ENCODE peak calls at places on chromosomes 5 and 9, in four cellular contexts. E is H9, F is IMR-90, G is trophoblast cell. D is an unnamed sample.
A peak's percentile ranks its signal among the peaks of the same experiment; 100 is the strongest.

GRCh38 chr9:82680179-82680935 is 382.6 kb downstream of the RASEF start:
- DNase-seq in E (no peak), F (no peak), G (no peak), D (no peak)

GRCh38 chr9:127022913-127023665 is 99.3 kb downstream of the ANGPTL2 start:
- DNase-seq in E (no peak), F (no peak), G (no peak), D (no peak)

GRCh38 chr5:142000709-142001484 is 11.9 kb downstream of the GNPDA1 start:
- DNase-seq in E (no peak), F (no peak), G (no peak), D (peak; percentile 69)

GRCh38 chr9:3467593-3468219 is 58.1 kb downstream of the RFX3 start:
- DNase-seq in E (peak; percentile 64), F (peak; percentile 72), G (peak; percentile 44), D (peak; percentile 84)

GRCh38 chr5:37189355-37189754 is 59.8 kb downstream of the CPLANE1 start:
- DNase-seq in E (no peak), F (peak; percentile 33), G (no peak), D (no peak)

GRCh38 chr9:129826759-129827158 is 2.8 kb upstream of the TOR1A start:
- DNase-seq in E (no peak), F (no peak), G (no peak), D (no peak)

GRCh38 chr5:138927979-138928378 is 52.8 kb upstream of the LRRTM2 start:
- DNase-seq in E (no peak), F (peak; percentile 23), G (no peak), D (no peak)

GRCh38 chr5:171143171-171143570 is 165.9 kb upstream of the TLX3 start:
- DNase-seq in E (no peak), F (no peak), G (no peak), D (no peak)

GRCh38 chr5:8842906-8843590 is 702.8 kb downstream of the SEMA5A start:
- DNase-seq in E (no peak), F (peak; percentile 60), G (no peak), D (peak; percentile 18)

GRCh38 chr5:82164957-82165698 is 113.0 kb downstream of the RPS23 start:
- DNase-seq in E (peak; percentile 43), F (peak; percentile 84), G (no peak), D (peak; percentile 65)

GRCh38 chr9:6557883-6558282 is 87.6 kb downstream of the GLDC start:
- DNase-seq in E (no peak), F (no peak), G (no peak), D (peak; percentile 21)

GRCh38 chr5:32522429-32523143 is 62.8 kb upstream of the SUB1 start:
- DNase-seq in E (no peak), F (peak; percentile 84), G (peak; percentile 50), D (no peak)

GRCh38 chr5:2176581-2176980 is 293.9 kb upstream of the IRX4 start:
- DNase-seq in E (no peak), F (no peak), G (peak; percentile 12), D (no peak)

GRCh38 chr9:100700689-100701318 is 122.9 kb downstream of the CAVIN4 start:
- DNase-seq in E (peak; percentile 50), F (peak; percentile 9), G (no peak), D (peak; percentile 67)

GRCh38 chr5:42242210-42242609 is 181.0 kb upstream of the GHR start:
- DNase-seq in E (no peak), F (no peak), G (no peak), D (no peak)

GRCh38 chr5:135127604-135128240 is 93.7 kb upstream of the PITX1 start:
- DNase-seq in E (no peak), F (peak; percentile 93), G (peak; percentile 88), D (no peak)

GRCh38 chr9:125126019-125126746 is 17.1 kb downstream of the SCAI start:
- DNase-seq in E (no peak), F (peak; percentile 100), G (no peak), D (peak; percentile 22)

GRCh38 chr5:136563489-136563888 is 198.1 kb upstream of the TRPC7 start:
- DNase-seq in E (peak; percentile 38), F (no peak), G (no peak), D (peak; percentile 83)

GRCh38 chr9:78074385-78075291 is 43.0 kb upstream of the GNAQ start:
- DNase-seq in E (no peak), F (no peak), G (no peak), D (no peak)

GRCh38 chr5:11384441-11385250 is 519.6 kb downstream of the CTNND2 start:
- DNase-seq in E (peak; percentile 39), F (no peak), G (no peak), D (peak; percentile 22)

GRCh38 chr9:18490591-18491370 is 16.8 kb downstream of the ADAMTSL1 start:
- DNase-seq in E (no peak), F (peak; percentile 99), G (no peak), D (peak; percentile 45)

GRCh38 chr9:35236692-35237091 is 74.9 kb downstream of the UNC13B start:
- DNase-seq in E (no peak), F (no peak), G (no peak), D (peak; percentile 22)

GRCh38 chr9:89189215-89189614 is 10.6 kb upstream of the SHC3 start:
- DNase-seq in E (no peak), F (no peak), G (no peak), D (peak; percentile 14)

GRCh38 chr5:117488976-117489500 is 914.4 kb upstream of the SEMA6A start:
- DNase-seq in E (no peak), F (no peak), G (no peak), D (no peak)

GRCh38 chr5:73135429-73136276 is 15.3 kb downstream of the TMEM171 start:
- DNase-seq in E (peak; percentile 53), F (peak; percentile 42), G (no peak), D (peak; percentile 93)

GRCh38 chr5:25892251-25892650 is 1146.1 kb downstream of the CDH9 start:
- DNase-seq in E (no peak), F (no peak), G (no peak), D (peak; percentile 23)

GRCh38 chr9:84839538-84839937 is 170.0 kb downstream of the NTRK2 start:
- DNase-seq in E (no peak), F (no peak), G (peak; percentile 36), D (no peak)

GRCh38 chr5:13143630-13144029 is 800.9 kb downstream of the DNAH5 start:
- DNase-seq in E (no peak), F (no peak), G (peak; percentile 30), D (no peak)

GRCh38 chr5:179918742-179919486 is 11.2 kb upstream of the TBC1D9B start:
- DNase-seq in E (no peak), F (no peak), G (no peak), D (no peak)

GRCh38 chr5:74031536-74031935 is 405.5 kb downstream of the ARHGEF28 start:
- DNase-seq in E (no peak), F (no peak), G (no peak), D (peak; percentile 69)

GRCh38 chr5:173494446-173494845 is 122.0 kb downstream of the BOD1 start:
- DNase-seq in E (peak; percentile 17), F (no peak), G (no peak), D (no peak)

GRCh38 chr9:95684516-95684915 is 167.7 kb upstream of the PTCH1 start:
- DNase-seq in E (no peak), F (no peak), G (no peak), D (no peak)

GRCh38 chr5:148452499-148453193 is 68.9 kb downstream of the FBXO38 start:
- DNase-seq in E (no peak), F (no peak), G (no peak), D (no peak)

GRCh38 chr5:148454576-148454975 is 70.8 kb downstream of the FBXO38 start:
- DNase-seq in E (no peak), F (no peak), G (no peak), D (peak; percentile 92)

GRCh38 chr5:148457183-148457620 is 73.4 kb downstream of the FBXO38 start:
- DNase-seq in E (no peak), F (no peak), G (no peak), D (peak; percentile 83)

GRCh38 chr5:148458036-148458888 is 74.5 kb downstream of the FBXO38 start:
- DNase-seq in E (no peak), F (no peak), G (no peak), D (no peak)

DNA sequence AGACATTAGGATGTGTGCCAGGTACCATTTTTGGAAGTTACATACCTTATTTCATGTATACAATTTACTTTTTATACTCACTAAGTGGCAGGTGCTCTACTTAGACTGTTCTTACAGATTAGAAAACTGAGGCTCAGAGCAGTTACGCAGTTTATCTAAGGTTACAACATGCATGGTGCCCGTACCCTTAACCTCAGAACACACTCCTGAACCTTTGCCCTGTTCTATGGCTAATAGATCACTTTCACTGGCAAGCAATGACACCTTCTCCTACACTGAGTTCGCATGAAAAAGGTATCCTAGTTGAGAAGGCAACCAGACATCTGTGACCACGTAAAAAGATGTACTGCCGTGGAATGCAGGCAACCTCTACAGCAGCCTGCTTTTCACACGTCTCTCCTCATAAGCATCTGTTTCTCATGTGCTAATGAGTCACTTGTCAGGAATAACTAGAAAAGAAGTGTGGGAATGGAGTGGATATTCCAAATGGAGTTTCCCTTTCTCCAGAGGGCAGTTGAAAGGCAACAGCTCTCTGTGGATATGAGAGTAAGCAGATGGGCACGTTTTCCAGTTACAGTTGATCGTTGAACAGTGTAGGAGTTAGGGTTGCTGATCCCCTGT is 71.4 kb downstream of the FBXO38 start:
- DNase-seq in E (no peak), F (no peak), G (no peak), D (peak; percentile 50)
- H2AK5ac ChIP-seq in E (no peak overlapping the region), F (no peak overlapping the region), G (no peak overlapping the region), D (peak overlapping the region; percentile 84)

GRCh38 chr9:136671646-136672430 is 9.1 kb downstream of the EGFL7 start:
- DNase-seq in E (peak; percentile 57), F (no peak), G (no peak), D (peak; percentile 35)
- H2AK5ac ChIP-seq in E (no peak overlapping the region), F (no peak overlapping the region), G (no peak overlapping the region), D (no peak overlapping the region)

GRCh38 chr5:150661086-150661485 is at the start of gene MYOZ3:
- DNase-seq in E (peak; percentile 26), F (no peak), G (no peak), D (peak; percentile 6)
- H2AK5ac ChIP-seq in E (no peak within 1 kb of the TSS), F (peak within 1 kb of the TSS; percentile 77), G (peak within 1 kb of the TSS; percentile 50), D (no peak within 1 kb of the TSS)

DNA sequence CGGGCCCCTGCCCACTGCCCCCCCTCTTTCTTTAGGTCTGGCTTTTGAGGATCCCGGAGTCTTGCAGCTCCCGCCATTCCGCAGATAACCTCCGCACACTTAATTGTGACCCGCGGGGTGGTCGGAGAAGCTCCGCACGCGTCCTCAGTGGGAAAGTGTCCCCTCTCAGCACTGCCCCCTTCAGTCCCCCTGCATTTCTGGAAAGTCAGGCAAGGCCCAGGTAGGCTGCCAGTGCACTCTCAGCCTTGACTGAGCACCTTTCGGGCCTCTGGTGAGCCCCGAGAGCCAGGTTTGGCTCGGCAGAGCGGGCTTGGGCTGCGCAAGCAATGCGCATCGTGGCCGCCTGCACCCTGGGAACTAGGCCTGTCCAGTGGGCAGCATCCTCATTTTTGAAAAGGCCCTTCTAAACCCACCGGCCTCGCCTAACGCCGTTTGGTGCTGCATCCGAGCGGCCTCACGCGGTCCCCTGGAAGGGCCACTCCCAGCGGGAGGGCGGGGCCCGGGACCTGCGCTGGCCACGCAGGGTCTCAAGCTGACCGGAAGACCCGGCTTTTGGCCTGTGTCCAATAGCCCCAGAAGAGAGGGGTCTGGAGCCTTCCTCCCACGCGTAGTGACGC is 6.7 kb upstream of the DMRT3 start:
- DNase-seq in E (peak; percentile 66), F (no peak), G (no peak), D (peak; percentile 49)
- H2AK5ac ChIP-seq in E (no peak overlapping the region), F (no peak overlapping the region), G (no peak overlapping the region), D (no peak overlapping the region)

DNA sequence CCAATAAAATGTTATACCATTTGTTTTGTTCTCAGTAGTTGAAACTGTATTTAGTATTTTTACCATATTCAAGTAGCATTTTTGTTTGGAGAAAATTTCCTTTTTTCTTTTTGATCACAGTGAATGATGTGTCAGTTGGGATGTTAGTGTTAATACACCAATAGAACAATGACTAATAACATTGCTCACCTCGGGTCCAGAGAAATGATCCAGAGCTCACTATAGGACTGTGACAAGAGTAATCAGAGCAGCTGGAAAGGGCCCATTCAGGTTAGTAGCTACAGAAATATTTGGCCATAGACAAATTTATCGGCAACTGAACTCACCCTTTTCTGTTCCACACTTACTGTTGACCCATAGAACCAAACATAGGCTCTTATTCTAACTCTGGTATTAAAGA is 989.2 kb downstream of the TLE4 start:
- DNase-seq in E (no peak), F (no peak), G (no peak), D (no peak)
- H2AK5ac ChIP-seq in E (no peak overlapping the region), F (no peak overlapping the region), G (no peak overlapping the region), D (no peak overlapping the region)